ENCODE peak calls at places on chromosome 9, in six cellular contexts. X is CD4-positive, alpha-beta memory T cell; U is fibroblast of pulmonary artery; V is AG08396; L is left ventricle myocardium inferior; I is Peyer's patch. O is an unnamed sample.

GRCh38 chr9:110986529-110986928 is 51.7 kb downstream of the LPAR1 start:
- DNase-seq in X (no peak), V (no peak), L (no peak), I (no peak), U (no peak), O (no peak)

GRCh38 chr9:34347800-34348158 is 18.4 kb downstream of the NUDT2 start:
- DNase-seq in V (no peak), U (no peak), I (no peak), X (no peak), L (no peak), O (no peak)

GRCh38 chr9:95764920-95765319 is 110.6 kb upstream of the ERCC6L2 start:
- DNase-seq in V (no peak), X (no peak), L (no peak), U (no peak), I (no peak), O (no peak)

GRCh38 chr9:131645078-131645776 is 94.6 kb downstream of the RAPGEF1 start:
- DNase-seq in L (no peak), V (no peak), I (no peak), X (no peak), U (no peak), O (no peak)

GRCh38 chr9:79352322-79352721 is 219.4 kb upstream of the TLE4 start:
- DNase-seq in L (no peak), V (no peak), X (no peak), U (no peak), I (no peak), O (no peak)

GRCh38 chr9:90914868-90915483 is 113.4 kb downstream of the SYK start:
- DNase-seq in L (peak; percentile 59), U (peak; percentile 80), V (peak; percentile 88), X (peak; percentile 66), I (peak; percentile 83), O (peak; percentile 65)

GRCh38 chr9:135219676-135220600 is 132.5 kb downstream of the OLFM1 start:
- DNase-seq in L (no peak), X (no peak), V (no peak), I (peak; percentile 38), U (no peak), O (no peak)

GRCh38 chr9:20225841-20226240 is 396.5 kb downstream of the MLLT3 start:
- DNase-seq in U (no peak), V (no peak), I (no peak), L (no peak), X (no peak), O (no peak)

GRCh38 chr9:137484551-137485315 is 25.6 kb upstream of the NSMF start:
- DNase-seq in I (no peak), U (no peak), V (no peak), X (no peak), L (no peak), O (no peak)

GRCh38 chr9:107637421-107638420 is 148.2 kb upstream of the KLF4 start:
- DNase-seq in U (peak; percentile 100), I (peak; percentile 75), V (peak; percentile 97), L (peak; percentile 88), X (no peak), O (peak; percentile 83)

GRCh38 chr9:107638922-107639321 is 149.4 kb upstream of the KLF4 start:
- DNase-seq in U (peak; percentile 89), L (peak; percentile 51), V (peak; percentile 69), I (peak; percentile 74), X (no peak), O (no peak)

GRCh38 chr9:38096238-38096805 is 27.3 kb upstream of the SHB start:
- DNase-seq in I (no peak), U (no peak), X (no peak), V (no peak), L (no peak), O (no peak)

GRCh38 chr9:95124582-95125359 is 192.7 kb downstream of the FANCC start:
- DNase-seq in X (no peak), L (no peak), V (no peak), U (no peak), I (no peak), O (no peak)

GRCh38 chr9:89878687-89879086 is 273.9 kb downstream of the GADD45G start:
- DNase-seq in V (no peak), L (peak; percentile 88), X (no peak), I (peak; percentile 58), U (no peak), O (peak; percentile 61)

GRCh38 chr9:133873006-133873780 is 118.9 kb downstream of the VAV2 start:
- DNase-seq in U (no peak), L (no peak), V (no peak), I (no peak), X (no peak), O (no peak)

GRCh38 chr9:72333758-72334157 is 31.2 kb downstream of the ZFAND5 start:
- DNase-seq in L (no peak), I (no peak), V (no peak), U (no peak), X (no peak), O (no peak)

GRCh38 chr9:75979362-75979761 is 88.9 kb downstream of the PCSK5 start:
- DNase-seq in V (peak; percentile 17), I (no peak), X (no peak), U (peak; percentile 31), L (no peak), O (no peak)

GRCh38 chr9:99075246-99075912 is 29.5 kb upstream of the TGFBR1 start:
- DNase-seq in L (no peak), V (peak; percentile 33), X (no peak), U (peak; percentile 29), I (no peak), O (no peak)

GRCh38 chr9:124551472-124552339 is 44.5 kb upstream of the NR5A1 start:
- DNase-seq in V (peak; percentile 76), I (no peak), L (peak; percentile 16), X (no peak), U (peak; percentile 70), O (peak; percentile 18)

GRCh38 chr9:5013379-5013778 is 28.3 kb downstream of the JAK2 start:
- DNase-seq in I (no peak), U (peak; percentile 17), V (no peak), X (no peak), L (no peak), O (no peak)

GRCh38 chr9:123099548-123099947 is 66.1 kb downstream of the GPR21 start:
- DNase-seq in V (no peak), I (no peak), X (no peak), L (no peak), U (no peak), O (no peak)

GRCh38 chr9:93656426-93657222 is 80.2 kb downstream of the PHF2 start:
- DNase-seq in I (peak; percentile 34), V (no peak), U (no peak), X (no peak), L (peak; percentile 2), O (no peak)

GRCh38 chr9:97411789-97412627 is at the start of gene TDRD7:
- DNase-seq in L (peak; percentile 87), V (peak; percentile 99), X (peak; percentile 94), U (peak; percentile 81), I (peak; percentile 97), O (peak; percentile 72)